ENCODE peak calls at places on chromosomes 13 and 19, in six cellular contexts. Z, N, R, G, F and M are unnamed samples.
A peak's percentile ranks its signal among the peaks of the same experiment; 100 is the strongest.

GRCh38 chr19:50020481-50020880 is 4.7 kb downstream of the VRK3 start:
- DNase-seq in Z (no peak), N (no peak), R (no peak), G (no peak), F (no peak), M (peak; percentile 62)

GRCh38 chr13:114142137-114142550 is 9.7 kb upstream of the RASA3 start:
- DNase-seq in Z (no peak), N (no peak), R (no peak), G (no peak), F (no peak), M (no peak)

GRCh38 chr13:97223711-97224461 is 1.8 kb downstream of the MBNL2 start:
- DNase-seq in Z (no peak), N (peak; percentile 85), R (no peak), G (peak; percentile 87), F (peak; percentile 45), M (peak; percentile 85)

GRCh38 chr19:52211926-52212571 is 22.2 kb downstream of the PPP2R1A start:
- DNase-seq in Z (no peak), N (no peak), R (no peak), G (no peak), F (no peak), M (no peak)

GRCh38 chr13:90365130-90365529 is 982.4 kb upstream of the MIR17HG start:
- DNase-seq in Z (no peak), N (peak; percentile 15), R (no peak), G (no peak), F (no peak), M (no peak)

GRCh38 chr13:82370306-82370705 is 1512.0 kb downstream of the SLITRK1 start:
- DNase-seq in Z (no peak), N (no peak), R (no peak), G (no peak), F (no peak), M (no peak)

GRCh38 chr19:2534374-2535050 is 58.6 kb downstream of the GADD45B start:
- DNase-seq in Z (no peak), N (no peak), R (no peak), G (no peak), F (no peak), M (no peak)

GRCh38 chr13:80339841-80340642 is 884 bp downstream of the SPRY2 start:
- DNase-seq in Z (peak; percentile 32), N (peak; percentile 50), R (no peak), G (no peak), F (no peak), M (peak; percentile 79)

GRCh38 chr13:36343766-36344165 is 2.4 kb downstream of the SPART start:
- DNase-seq in Z (no peak), N (no peak), R (no peak), G (no peak), F (no peak), M (peak; percentile 49)

GRCh38 chr13:44160549-44161278 is 212.9 kb upstream of the SERP2 start:
- DNase-seq in Z (no peak), N (peak; percentile 46), R (no peak), G (no peak), F (no peak), M (no peak)

GRCh38 chr13:66506031-66506777 is 723.9 kb downstream of the PCDH9 start:
- DNase-seq in Z (no peak), N (no peak), R (no peak), G (no peak), F (no peak), M (no peak)

GRCh38 chr19:58571575-58571947 is 1.6 kb downstream of the MZF1 start:
- DNase-seq in Z (no peak), N (no peak), R (no peak), G (no peak), F (no peak), M (no peak)

GRCh38 chr19:46350029-46350757 is 3.3 kb downstream of the PPP5C start:
- DNase-seq in Z (no peak), N (no peak), R (no peak), G (no peak), F (no peak), M (no peak)

GRCh38 chr19:30942636-30943035 is 406.6 kb downstream of the TSHZ3 start:
- DNase-seq in Z (no peak), N (no peak), R (no peak), G (no peak), F (no peak), M (no peak)

GRCh38 chr19:4870025-4870700 is 2.7 kb upstream of the PLIN3 start:
- DNase-seq in Z (no peak), N (no peak), R (peak; percentile 30), G (no peak), F (no peak), M (peak; percentile 95)

GRCh38 chr13:65825039-65825438 is 1405.1 kb downstream of the PCDH9 start:
- DNase-seq in Z (no peak), N (no peak), R (no peak), G (no peak), F (no peak), M (no peak)

GRCh38 chr13:44972956-44973581 is 16.2 kb downstream of the NUFIP1 start:
- DNase-seq in Z (no peak), N (peak; percentile 42), R (no peak), G (no peak), F (no peak), M (no peak)

GRCh38 chr19:7775761-7776160 is 12.7 kb downstream of the CLEC4M start:
- DNase-seq in Z (no peak), N (no peak), R (no peak), G (no peak), F (no peak), M (no peak)

GRCh38 chr19:47027586-47028371 is 8.1 kb downstream of the NPAS1 start:
- DNase-seq in Z (no peak), N (no peak), R (no peak), G (no peak), F (no peak), M (peak; percentile 89)

GRCh38 chr13:56424246-56424645 is 716.5 kb upstream of the PRR20A start:
- DNase-seq in Z (no peak), N (no peak), R (no peak), G (peak; percentile 3), F (no peak), M (no peak)

GRCh38 chr13:113209880-113210421 is 538 bp downstream of the CUL4A start:
- DNase-seq in Z (peak; percentile 40), N (peak; percentile 30), R (peak; percentile 60), G (peak; percentile 39), F (peak; percentile 88), M (peak; percentile 88)

GRCh38 chr13:90564566-90564965 is 782.9 kb upstream of the MIR17HG start:
- DNase-seq in Z (no peak), N (no peak), R (no peak), G (no peak), F (no peak), M (no peak)

GRCh38 chr13:26253787-26254582 is at the start of gene CDK8:
- DNase-seq in Z (peak; percentile 82), N (peak; percentile 92), R (peak; percentile 85), G (peak; percentile 78), F (peak; percentile 93), M (peak; percentile 94)

GRCh38 chr13:45511310-45512147 is 46.8 kb downstream of the COG3 start:
- DNase-seq in Z (peak; percentile 30), N (peak; percentile 81), R (no peak), G (peak; percentile 7), F (peak; percentile 68), M (peak; percentile 90)

GRCh38 chr13:80196756-80197155 is 144.2 kb downstream of the SPRY2 start:
- DNase-seq in Z (no peak), N (no peak), R (no peak), G (no peak), F (no peak), M (no peak)

GRCh38 chr19:47509973-47510372 is 4.9 kb downstream of the NAPA start:
- DNase-seq in Z (no peak), N (peak; percentile 45), R (no peak), G (no peak), F (no peak), M (peak; percentile 93)

GRCh38 chr13:41678320-41678719 is 221.0 kb downstream of the RGCC start:
- DNase-seq in Z (no peak), N (no peak), R (no peak), G (no peak), F (no peak), M (peak; percentile 78)

GRCh38 chr13:44713793-44714469 is 137.8 kb upstream of the TSC22D1 start:
- DNase-seq in Z (no peak), N (no peak), R (no peak), G (no peak), F (no peak), M (peak; percentile 90)

GRCh38 chr13:80363890-80364503 is 23.1 kb upstream of the SPRY2 start:
- DNase-seq in Z (no peak), N (peak; percentile 65), R (no peak), G (no peak), F (no peak), M (no peak)